ENCODE peak calls at places on chromosomes 13 and 19, in seven cellular contexts. D is WTC11, Q is NB4, N is SK-N-SH, V is GM12878, X is HCT116, U is A549. Z is an unnamed sample.

GRCh38 chr19:27671876-27672275 is 1541.1 kb downstream of the UQCRFS1 start:
- DNase-seq in V (no peak), U (no peak), D (no peak), Q (no peak), N (no peak), X (no peak), Z (no peak)

GRCh38 chr19:1084024-1084868 is 10.9 kb downstream of the POLR2E start:
- DNase-seq in V (no peak), U (no peak), D (no peak), N (no peak), Q (no peak), X (no peak), Z (no peak)

GRCh38 chr19:34120846-34121639 is 51.3 kb upstream of the LSM14A start:
- DNase-seq in Q (peak; percentile 63), U (peak; percentile 87), V (no peak), X (peak; percentile 43), D (peak; percentile 66), N (peak; percentile 65), Z (peak; percentile 65)

GRCh38 chr13:45167611-45168554 is 33.0 kb downstream of the KCTD4 start:
- DNase-seq in U (peak; percentile 38), D (no peak), V (no peak), X (peak; percentile 85), Q (peak; percentile 25), N (no peak), Z (no peak)

GRCh38 chr13:23960566-23961156 is 63.4 kb upstream of the C1QTNF9B start:
- DNase-seq in V (no peak), D (no peak), U (no peak), N (no peak), X (peak; percentile 27), Q (peak; percentile 50), Z (peak; percentile 52)

GRCh38 chr13:113023217-113023597 is 54.2 kb downstream of the MCF2L start:
- DNase-seq in V (no peak), Q (no peak), D (no peak), U (no peak), N (no peak), X (no peak), Z (peak; percentile 38)

GRCh38 chr13:49302222-49302621 is 54.5 kb downstream of the CDADC1 start:
- DNase-seq in X (no peak), Q (no peak), D (no peak), U (no peak), N (no peak), V (no peak), Z (no peak)

GRCh38 chr13:20161275-20161950 is 561 bp upstream of the GJA3 start:
- DNase-seq in N (peak; percentile 43), D (no peak), V (no peak), X (no peak), Q (peak; percentile 55), U (no peak), Z (no peak)

GRCh38 chr19:2150794-2151338 is 500 bp downstream of the AP3D1 start:
- DNase-seq in V (no peak), N (no peak), U (no peak), D (no peak), Q (peak; percentile 25), X (no peak), Z (peak; percentile 34)

GRCh38 chr13:96836733-96837132 is 157.5 kb downstream of the OXGR1 start:
- DNase-seq in N (no peak), U (no peak), V (no peak), Q (no peak), X (no peak), D (no peak), Z (no peak)

GRCh38 chr19:6276447-6276846 is 3.3 kb downstream of the MLLT1 start:
- DNase-seq in X (no peak), N (peak; percentile 47), Q (no peak), U (no peak), V (no peak), D (no peak), Z (peak; percentile 58)

GRCh38 chr13:32752997-32753606 is 166.8 kb downstream of the PDS5B start:
- DNase-seq in U (no peak), D (no peak), Q (no peak), N (no peak), X (no peak), V (no peak), Z (no peak)

GRCh38 chr19:1051791-1052190 is 11.9 kb downstream of the ABCA7 start:
- DNase-seq in X (no peak), V (no peak), Q (no peak), N (no peak), D (no peak), U (no peak), Z (no peak)

GRCh38 chr13:112859817-112860190 is 109.2 kb upstream of the MCF2L start:
- DNase-seq in Q (no peak), V (no peak), X (no peak), D (no peak), N (peak; percentile 84), U (no peak), Z (peak; percentile 87)

GRCh38 chr19:43901395-43902390 is 33.4 kb downstream of the ZNF45 start:
- DNase-seq in X (no peak), Q (no peak), D (peak; percentile 79), U (peak; percentile 57), V (peak; percentile 61), N (peak; percentile 78), Z (peak; percentile 88)

GRCh38 chr19:36686365-36687213 is 823 bp upstream of the ZNF567 start:
- DNase-seq in V (no peak), N (no peak), X (no peak), D (no peak), U (no peak), Q (no peak), Z (no peak)

GRCh38 chr19:35844482-35845214 is 7.7 kb downstream of the NPHS1 start:
- DNase-seq in X (no peak), V (no peak), N (no peak), Q (no peak), D (no peak), U (no peak), Z (no peak)

GRCh38 chr13:49444517-49445395 is 682 bp downstream of the SETDB2 start:
- DNase-seq in U (no peak), D (no peak), V (peak; percentile 46), X (no peak), Q (peak; percentile 92), N (peak; percentile 8), Z (no peak)

GRCh38 chr13:61664821-61665705 is 249.4 kb upstream of the PCDH20 start:
- DNase-seq in N (no peak), X (peak; percentile 10), Q (no peak), U (no peak), D (no peak), V (no peak), Z (no peak)

GRCh38 chr13:99969934-99970760 is 1.4 kb downstream of the ZIC5 start:
- DNase-seq in U (no peak), V (no peak), Q (peak; percentile 81), D (peak; percentile 81), N (no peak), X (peak; percentile 66), Z (no peak)

GRCh38 chr13:99967498-99967883 is 4.1 kb downstream of the ZIC5 start:
- DNase-seq in U (no peak), N (peak; percentile 20), Q (no peak), X (no peak), V (no peak), D (no peak), Z (no peak)

GRCh38 chr13:99967884-99968520 is 3.6 kb downstream of the ZIC5 start:
- DNase-seq in U (no peak), N (peak; percentile 21), Q (no peak), D (peak; percentile 16), V (no peak), X (no peak), Z (no peak)

GRCh38 chr13:99969368-99969933 is 2.1 kb downstream of the ZIC5 start:
- DNase-seq in Q (no peak), X (no peak), N (peak; percentile 56), V (no peak), U (no peak), D (no peak), Z (no peak)

DNA sequence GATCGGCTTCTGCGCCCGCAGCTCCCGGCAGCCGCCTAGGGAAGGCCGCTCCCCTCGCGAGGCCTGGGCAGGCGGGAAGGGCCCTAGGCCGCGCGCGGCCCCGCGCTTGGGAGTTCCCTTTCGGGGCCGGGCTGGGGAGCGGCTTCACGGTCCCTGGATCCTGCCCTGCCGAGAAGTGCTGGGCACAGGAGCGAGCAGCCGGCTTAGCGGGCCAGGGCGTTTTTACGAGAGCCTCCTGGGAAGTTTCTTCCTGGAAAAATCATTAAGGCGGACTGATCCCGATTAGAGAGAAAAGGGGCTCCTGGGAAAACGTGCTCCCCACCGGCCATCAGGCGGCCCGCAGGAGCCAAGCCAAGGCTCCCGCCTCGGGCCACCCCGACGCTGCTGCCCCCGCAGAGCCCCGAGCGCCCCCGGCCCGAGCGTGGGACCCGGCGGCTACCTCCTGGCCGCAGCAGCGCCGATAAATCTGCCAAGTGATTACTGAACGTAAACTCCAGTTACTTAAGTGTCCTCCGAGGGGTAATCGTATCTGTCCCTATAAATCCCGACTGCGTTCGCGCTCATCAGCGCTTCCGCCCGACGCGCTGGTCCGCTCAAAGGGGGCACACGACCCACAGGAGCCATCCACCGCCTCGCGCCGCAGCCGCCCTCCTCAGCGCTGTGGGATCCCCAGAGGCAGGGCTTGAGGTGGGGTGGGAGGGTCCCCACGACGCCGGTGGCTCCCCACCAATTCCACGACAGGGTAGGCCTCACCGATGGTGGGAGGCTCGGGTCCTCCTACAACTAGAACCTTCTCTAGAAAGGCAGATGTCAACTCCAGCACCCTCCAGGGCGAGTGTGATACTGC is 2.8 kb downstream of the ZIC5 start:
- DNase-seq in V (no peak), D (peak; percentile 45), Q (no peak), U (no peak), X (no peak), N (peak; percentile 67), Z (no peak)
- TF ChIP-seq MAX in V (no peak), D (peak; percentile 47), Q (no peak), U (no peak), X (no peak), N (no peak), Z (no peak)

GRCh38 chr19:46944918-46945628 is 74.6 kb upstream of the NPAS1 start:
- DNase-seq in Q (no peak), D (peak; percentile 54), X (no peak), V (no peak), U (no peak), N (peak; percentile 34), Z (peak; percentile 54)
- TF ChIP-seq MAX in Q (no peak), D (no peak), X (no peak), V (no peak), U (no peak), N (no peak), Z (no peak)

DNA sequence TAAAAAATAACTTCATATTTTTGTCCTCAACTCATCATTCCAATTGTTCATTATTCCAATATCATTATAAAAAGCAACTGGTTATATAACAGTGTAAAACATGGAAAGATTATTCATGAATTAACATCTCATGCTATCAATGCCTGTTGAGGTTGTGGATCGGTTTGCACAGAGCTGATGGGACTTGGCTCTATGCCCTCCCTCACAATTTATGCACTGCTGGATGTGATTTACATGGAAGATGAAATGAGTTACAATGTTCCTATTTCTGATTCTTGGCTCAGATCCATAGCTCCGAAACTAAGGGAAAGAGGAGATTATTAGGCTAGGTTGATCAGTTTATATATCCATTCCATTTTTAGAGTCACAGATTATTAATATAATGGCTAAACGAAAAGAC is 38.6 kb downstream of the SCEL start:
- DNase-seq in V (no peak), Q (no peak), D (no peak), N (no peak), U (no peak), X (no peak), Z (no peak)
- TF ChIP-seq MAX in V (no peak), Q (no peak), D (no peak), N (no peak), U (no peak), X (no peak), Z (no peak)

GRCh38 chr19:58577581-58578429 is 4.7 kb upstream of the MZF1 start:
- DNase-seq in N (no peak), Q (no peak), X (no peak), U (no peak), V (no peak), D (no peak), Z (no peak)
- TF ChIP-seq MAX in N (no peak), Q (no peak), X (no peak), U (no peak), V (no peak), D (no peak), Z (no peak)

GRCh38 chr19:48815870-48816501 is 5.2 kb upstream of the BCAT2 start:
- DNase-seq in D (no peak), Q (no peak), V (no peak), U (peak; percentile 71), X (no peak), N (peak; percentile 36), Z (no peak)
- TF ChIP-seq MAX in D (no peak), Q (no peak), V (no peak), U (no peak), X (no peak), N (no peak), Z (no peak)